ENCODE peak calls at places on chromosomes 2 and 18, in four cellular contexts. One of them, this sample, is unnamed.
A peak's percentile ranks its signal among the peaks of the same experiment; 100 is the strongest.

GRCh38 chr2:118650327-118650726 is 197.1 kb downstream of the EN1 start:
- DNase-seq in GM12878: no peak
- DNase-seq in K562: no peak
- DNase-seq in HepG2: no peak
- DNase-seq in this sample: no peak

GRCh38 chr2:167572895-167573294 is 674.5 kb downstream of the STK39 start:
- DNase-seq in HepG2: no peak
- DNase-seq in K562: no peak
- DNase-seq in GM12878: no peak
- DNase-seq in this sample: no peak

GRCh38 chr2:234676109-234676858 is 179.4 kb upstream of the ARL4C start:
- DNase-seq in GM12878: no peak
- DNase-seq in HepG2: peak; percentile 96
- DNase-seq in K562: no peak
- DNase-seq in this sample: no peak

GRCh38 chr2:131035112-131035825 is 58.0 kb downstream of the FAM168B start:
- DNase-seq in GM12878: no peak
- DNase-seq in K562: no peak
- DNase-seq in HepG2: no peak
- DNase-seq in this sample: no peak

GRCh38 chr2:27209621-27210401 is 2.0 kb upstream of the ATRAID start:
- DNase-seq in K562: no peak
- DNase-seq in HepG2: peak; percentile 76
- DNase-seq in GM12878: no peak
- DNase-seq in this sample: no peak

GRCh38 chr2:211457325-211457724 is 900.9 kb downstream of the CPS1 start:
- DNase-seq in HepG2: no peak
- DNase-seq in GM12878: no peak
- DNase-seq in K562: no peak
- DNase-seq in this sample: no peak

GRCh38 chr18:8705280-8705940 is at the start of gene MTCL1:
- DNase-seq in HepG2: no peak
- DNase-seq in K562: no peak
- DNase-seq in GM12878: no peak
- DNase-seq in this sample: peak; percentile 73

GRCh38 chr2:56077352-56077915 is 106.4 kb upstream of the CCDC85A start:
- DNase-seq in HepG2: peak; percentile 49
- DNase-seq in K562: peak; percentile 12
- DNase-seq in GM12878: no peak
- DNase-seq in this sample: peak; percentile 43

GRCh38 chr2:76120176-76120575 is 409.5 kb upstream of the GCFC2 start:
- DNase-seq in HepG2: no peak
- DNase-seq in GM12878: no peak
- DNase-seq in K562: no peak
- DNase-seq in this sample: no peak

GRCh38 chr2:107001964-107002696 is 116.2 kb upstream of the ST6GAL2 start:
- DNase-seq in HepG2: no peak
- DNase-seq in GM12878: no peak
- DNase-seq in K562: no peak
- DNase-seq in this sample: peak; percentile 87

GRCh38 chr2:48183991-48184390 is 277.7 kb upstream of the FBXO11 start:
- DNase-seq in HepG2: no peak
- DNase-seq in GM12878: no peak
- DNase-seq in K562: no peak
- DNase-seq in this sample: no peak

GRCh38 chr2:27182346-27182745 is 29.5 kb upstream of the ATRAID start:
- DNase-seq in HepG2: no peak
- DNase-seq in K562: no peak
- DNase-seq in GM12878: no peak
- DNase-seq in this sample: no peak

GRCh38 chr2:215619022-215619958 is 183.4 kb upstream of the FN1 start:
- DNase-seq in K562: peak; percentile 70
- DNase-seq in HepG2: peak; percentile 100
- DNase-seq in GM12878: no peak
- DNase-seq in this sample: peak; percentile 7

GRCh38 chr18:3262234-3263171 is 570 bp downstream of the MYL12B start:
- DNase-seq in HepG2: no peak
- DNase-seq in K562: peak; percentile 88
- DNase-seq in GM12878: no peak
- DNase-seq in this sample: peak; percentile 42

GRCh38 chr18:8657050-8657820 is 48.0 kb downstream of the RAB12 start:
- DNase-seq in GM12878: no peak
- DNase-seq in K562: no peak
- DNase-seq in HepG2: no peak
- DNase-seq in this sample: no peak

DNA sequence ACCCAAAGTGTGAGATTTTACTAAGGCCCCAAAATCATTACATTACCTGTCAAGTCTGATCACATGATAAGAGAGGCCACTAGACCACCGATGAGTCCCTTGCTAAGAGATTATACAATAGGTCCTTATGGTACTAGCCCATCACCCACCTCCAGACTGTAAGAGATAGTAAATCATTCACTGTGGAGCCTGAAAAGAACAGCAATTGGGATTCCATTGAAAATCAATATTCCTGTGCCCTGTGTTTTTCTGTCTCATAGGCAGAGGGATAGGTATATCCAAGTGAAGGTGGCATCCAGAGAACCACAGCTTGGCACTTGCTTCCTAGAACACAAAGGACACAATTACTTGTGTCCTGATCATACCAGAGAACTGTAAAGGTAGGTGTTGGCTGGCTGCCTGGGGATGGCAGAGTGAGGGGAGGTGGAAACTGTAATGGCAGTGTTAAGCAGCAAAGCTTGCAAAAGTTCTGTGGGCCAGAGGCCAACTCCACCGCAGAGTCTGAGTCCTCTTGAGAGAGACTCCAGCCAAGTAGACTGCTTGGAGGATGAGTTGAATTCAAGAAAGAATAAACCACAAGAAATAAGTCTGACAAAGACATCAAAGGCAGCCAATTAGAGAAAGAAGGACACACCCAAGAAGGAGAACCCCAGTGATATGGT is 102.0 kb upstream of the PIEZO2 start:
- DNase-seq in K562: no peak
- DNase-seq in GM12878: no peak
- DNase-seq in HepG2: no peak
- DNase-seq in this sample: no peak
- TF ChIP-seq CHD2 in K562: no peak
- TF ChIP-seq CHD2 in GM12878: no peak
- TF ChIP-seq CHD2 in HepG2: no peak
- TF ChIP-seq CHD2 in this sample: no peak

GRCh38 chr2:218807626-218808025 is 24.0 kb downstream of the PRKAG3 start:
- DNase-seq in HepG2: no peak
- DNase-seq in K562: no peak
- DNase-seq in GM12878: no peak
- DNase-seq in this sample: no peak
- TF ChIP-seq JUNB in HepG2: no peak
- TF ChIP-seq JUNB in K562: no peak
- TF ChIP-seq JUNB in GM12878: no peak
- TF ChIP-seq JUNB in this sample: no peak

GRCh38 chr2:108805782-108806181 is 19.2 kb downstream of the CCDC138 start:
- DNase-seq in K562: no peak
- DNase-seq in HepG2: no peak
- DNase-seq in GM12878: no peak
- DNase-seq in this sample: no peak

GRCh38 chr2:108803045-108803736 is 16.6 kb downstream of the CCDC138 start:
- DNase-seq in K562: no peak
- DNase-seq in GM12878: no peak
- DNase-seq in HepG2: peak; percentile 54
- DNase-seq in this sample: no peak

GRCh38 chr2:108805032-108805431 is 18.5 kb downstream of the CCDC138 start:
- DNase-seq in GM12878: no peak
- DNase-seq in K562: no peak
- DNase-seq in HepG2: no peak
- DNase-seq in this sample: no peak

GRCh38 chr2:108809936-108810335 is 23.4 kb downstream of the CCDC138 start:
- DNase-seq in K562: no peak
- DNase-seq in HepG2: no peak
- DNase-seq in GM12878: no peak
- DNase-seq in this sample: no peak

DNA sequence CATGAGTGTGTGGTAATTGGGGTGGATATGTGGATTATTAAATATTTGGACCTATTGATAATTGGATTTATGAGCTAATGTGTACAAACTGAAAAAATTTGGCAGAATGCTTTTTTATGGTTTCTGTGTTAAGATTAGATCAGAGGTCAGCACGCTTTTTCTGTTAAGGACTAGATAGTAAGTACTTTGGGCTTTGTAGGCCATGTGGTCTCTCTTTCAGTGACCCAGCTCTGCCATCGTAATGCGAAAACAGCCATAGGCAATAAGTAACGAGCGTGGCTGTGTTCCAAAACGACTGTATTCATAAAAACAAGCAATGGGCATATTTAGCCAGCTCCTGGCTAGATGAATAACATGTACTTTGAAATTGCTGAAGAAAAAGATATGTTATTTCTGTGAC is 19.8 kb downstream of the CCDC138 start:
- DNase-seq in K562: no peak
- DNase-seq in GM12878: no peak
- DNase-seq in HepG2: no peak
- DNase-seq in this sample: no peak
- TF ChIP-seq CHD2 in K562: no peak
- TF ChIP-seq CHD2 in GM12878: no peak
- TF ChIP-seq CHD2 in HepG2: no peak
- TF ChIP-seq CHD2 in this sample: no peak

GRCh38 chr2:20231632-20232031 is 6.7 kb upstream of the SDC1 start:
- DNase-seq in K562: no peak
- DNase-seq in GM12878: no peak
- DNase-seq in HepG2: peak; percentile 46
- DNase-seq in this sample: peak; percentile 65
- TF ChIP-seq JUNB in K562: no peak
- TF ChIP-seq JUNB in GM12878: no peak
- TF ChIP-seq JUNB in HepG2: no peak
- TF ChIP-seq JUNB in this sample: no peak

GRCh38 chr2:46193855-46194254 is 103.4 kb upstream of the EPAS1 start:
- DNase-seq in GM12878: no peak
- DNase-seq in HepG2: no peak
- DNase-seq in K562: no peak
- DNase-seq in this sample: no peak
- TF ChIP-seq CHD2 in GM12878: no peak
- TF ChIP-seq CHD2 in HepG2: no peak
- TF ChIP-seq CHD2 in K562: no peak
- TF ChIP-seq CHD2 in this sample: no peak

GRCh38 chr18:79861687-79862086 is 63.9 kb downstream of the KCNG2 start:
- DNase-seq in GM12878: no peak
- DNase-seq in K562: no peak
- DNase-seq in HepG2: no peak
- DNase-seq in this sample: no peak

GRCh38 chr18:79862562-79862961 is 64.8 kb downstream of the KCNG2 start:
- DNase-seq in GM12878: no peak
- DNase-seq in K562: no peak
- DNase-seq in HepG2: no peak
- DNase-seq in this sample: no peak

GRCh38 chr18:79857082-79857661 is 59.4 kb downstream of the KCNG2 start:
- DNase-seq in HepG2: peak; percentile 19
- DNase-seq in GM12878: no peak
- DNase-seq in K562: no peak
- DNase-seq in this sample: peak; percentile 49

GRCh38 chr18:79856119-79857080 is 58.7 kb downstream of the KCNG2 start:
- DNase-seq in GM12878: no peak
- DNase-seq in HepG2: no peak
- DNase-seq in K562: no peak
- DNase-seq in this sample: peak; percentile 24

GRCh38 chr18:79859314-79859713 is 61.6 kb downstream of the KCNG2 start:
- DNase-seq in K562: no peak
- DNase-seq in GM12878: no peak
- DNase-seq in HepG2: no peak
- DNase-seq in this sample: no peak
- TF ChIP-seq JUNB in K562: no peak
- TF ChIP-seq JUNB in GM12878: no peak
- TF ChIP-seq JUNB in HepG2: no peak
- TF ChIP-seq JUNB in this sample: no peak

GRCh38 chr18:68172842-68173549 is 541.9 kb downstream of the TMX3 start:
- DNase-seq in K562: no peak
- DNase-seq in GM12878: no peak
- DNase-seq in HepG2: peak; percentile 27
- DNase-seq in this sample: peak; percentile 21

GRCh38 chr18:68176901-68177300 is 538.0 kb downstream of the TMX3 start:
- DNase-seq in K562: no peak
- DNase-seq in HepG2: no peak
- DNase-seq in GM12878: no peak
- DNase-seq in this sample: no peak

GRCh38 chr18:68181956-68182355 is 533.0 kb downstream of the TMX3 start:
- DNase-seq in HepG2: no peak
- DNase-seq in K562: no peak
- DNase-seq in GM12878: no peak
- DNase-seq in this sample: no peak

GRCh38 chr18:68177807-68178702 is 536.9 kb downstream of the TMX3 start:
- DNase-seq in HepG2: peak; percentile 74
- DNase-seq in K562: no peak
- DNase-seq in GM12878: no peak
- DNase-seq in this sample: no peak
- TF ChIP-seq CHD2 in HepG2: no peak
- TF ChIP-seq CHD2 in K562: no peak
- TF ChIP-seq CHD2 in GM12878: no peak
- TF ChIP-seq CHD2 in this sample: no peak

GRCh38 chr2:95020275-95021014 is 5.1 kb upstream of the MAL start:
- DNase-seq in GM12878: no peak
- DNase-seq in HepG2: no peak
- DNase-seq in K562: no peak
- DNase-seq in this sample: no peak

GRCh38 chr2:95019572-95019971 is 5.9 kb upstream of the MAL start:
- DNase-seq in GM12878: no peak
- DNase-seq in HepG2: no peak
- DNase-seq in K562: no peak
- DNase-seq in this sample: no peak

GRCh38 chr2:95018301-95018700 is 7.2 kb upstream of the MAL start:
- DNase-seq in K562: no peak
- DNase-seq in GM12878: no peak
- DNase-seq in HepG2: no peak
- DNase-seq in this sample: no peak

GRCh38 chr2:95017836-95018235 is 7.7 kb upstream of the MAL start:
- DNase-seq in GM12878: no peak
- DNase-seq in K562: no peak
- DNase-seq in HepG2: no peak
- DNase-seq in this sample: no peak

DNA sequence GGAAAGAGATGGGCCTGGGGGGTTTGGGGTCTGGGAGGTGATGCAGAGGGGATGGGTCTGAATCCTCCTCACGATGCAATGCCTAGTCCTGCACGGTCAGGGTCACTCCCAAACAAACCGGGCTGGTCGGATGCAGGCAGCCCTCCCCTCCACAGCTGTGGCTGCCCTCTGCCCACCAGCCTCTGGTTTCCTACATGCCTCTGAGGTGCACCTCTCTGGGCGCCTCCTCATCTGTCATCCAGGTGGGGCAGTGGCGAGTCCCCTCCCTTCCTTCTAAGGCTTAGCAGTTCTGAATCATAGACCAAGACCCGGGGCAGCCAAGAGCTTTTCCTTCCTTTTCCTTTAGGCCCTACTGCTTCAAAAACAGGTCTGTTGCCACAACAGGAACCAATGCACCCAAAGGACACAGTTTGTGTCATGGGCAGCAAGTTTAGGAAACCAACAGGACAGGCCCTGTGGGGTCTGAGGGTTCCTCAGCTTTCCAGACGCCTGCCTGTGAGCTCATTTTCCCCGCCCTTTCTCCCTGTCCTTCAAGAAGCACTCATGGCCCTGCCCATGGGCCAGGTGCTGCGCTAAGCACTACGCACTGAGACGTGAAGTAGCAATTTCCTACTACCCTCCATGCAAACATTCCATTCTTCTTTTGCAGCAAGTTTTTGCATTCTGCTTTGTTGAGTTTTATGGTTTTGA is 6.5 kb upstream of the MAL start:
- DNase-seq in K562: no peak
- DNase-seq in HepG2: no peak
- DNase-seq in GM12878: no peak
- DNase-seq in this sample: no peak
- TF ChIP-seq JUNB in K562: no peak
- TF ChIP-seq JUNB in HepG2: no peak
- TF ChIP-seq JUNB in GM12878: no peak
- TF ChIP-seq JUNB in this sample: no peak

This sample was measured in A549.